ENCODE peak calls at places on chromosomes 16 and 17, in nine cellular contexts. D is stomach; K is mesenchymal stem cell; P is NCI-H1092 treated with DMSO at 0.1 percent for 48 hours; H is germinal center; E is naive thymus-derived CD8-positive, alpha-beta T cell; L is HT-29; B is OCI-M1; T is anterior cingulate cortex. I is an unnamed sample.

GRCh38 chr17:50129946-50130777 is at the start of gene SAMD14:
- DNase-seq in L (no peak), H (peak), B (no peak), D (no peak), T (no peak), P (no peak), E (peak), K (peak), I (peak)

GRCh38 chr17:6437466-6437865 is 2.5 kb upstream of the AIPL1 start:
- DNase-seq in E (peak), H (no peak), T (no peak), D (no peak), P (no peak), L (no peak), K (no peak), B (no peak), I (no peak)

GRCh38 chr17:79984045-79984840 is 51.4 kb downstream of the TBC1D16 start:
- DNase-seq in D (no peak), H (no peak), T (no peak), L (no peak), K (no peak), E (no peak), P (no peak), B (no peak), I (no peak)

GRCh38 chr16:52957199-52957598 is 95.5 kb downstream of the CHD9NB start:
- DNase-seq in L (no peak), E (no peak), K (no peak), B (no peak), H (no peak), T (no peak), D (no peak), P (no peak), I (no peak)

GRCh38 chr16:82119405-82119804 is 50.6 kb downstream of the MPHOSPH6 start:
- DNase-seq in D (no peak), K (no peak), E (no peak), T (no peak), H (no peak), B (no peak), L (no peak), P (no peak), I (no peak)

GRCh38 chr16:11398851-11399250 is 53.6 kb downstream of the RMI2 start:
- DNase-seq in D (no peak), K (no peak), P (no peak), L (no peak), E (peak), B (no peak), H (no peak), T (no peak), I (no peak)

GRCh38 chr16:30163538-30163937 is 19.9 kb upstream of the CORO1A start:
- DNase-seq in E (no peak), T (no peak), B (no peak), P (no peak), H (no peak), K (no peak), L (no peak), D (no peak), I (no peak)

GRCh38 chr17:68674271-68674925 is 73.2 kb upstream of the FAM20A start:
- DNase-seq in D (no peak), B (no peak), K (no peak), L (no peak), P (no peak), T (no peak), E (no peak), H (no peak), I (no peak)

GRCh38 chr17:70137451-70138230 is 31.7 kb upstream of the KCNJ2 start:
- DNase-seq in K (peak), P (no peak), E (no peak), L (no peak), B (peak), H (peak), T (peak), D (no peak), I (no peak)

I was measured in stimulated activated naive CD4-positive, alpha-beta T cell.